ENCODE peak calls at places on chromosome 14, in seven cellular contexts. G is ovary, T is Peyer's patch, N is GM13976, C is BE2C, K is Calu3, L is progenitor cell of endocrine pancreas. F is an unnamed sample.

GRCh38 chr14:94481468-94482131 is 5.6 kb upstream of the SERPINA9 start:
- DNase-seq in L (no peak), K (no peak), N (no peak), G (no peak), T (no peak), C (no peak), F (no peak)

GRCh38 chr14:31270196-31270772 is 62.7 kb upstream of the HECTD1 start:
- DNase-seq in N (no peak), T (no peak), C (peak), K (peak), G (no peak), L (no peak), F (no peak)

GRCh38 chr14:75047506-75047905 is 3.8 kb downstream of the MLH3 start:
- DNase-seq in G (no peak), L (no peak), C (no peak), N (no peak), K (no peak), T (no peak), F (no peak)

GRCh38 chr14:89428556-89429196 is 11.6 kb upstream of the FOXN3 start:
- DNase-seq in N (no peak), G (peak), T (no peak), K (no peak), C (no peak), L (no peak), F (no peak)

GRCh38 chr14:34064349-34064748 is 113.5 kb upstream of the EGLN3 start:
- DNase-seq in C (no peak), N (no peak), G (peak), T (no peak), L (no peak), K (no peak), F (no peak)

GRCh38 chr14:87628129-87628528 is 364.9 kb downstream of the GALC start:
- DNase-seq in C (no peak), G (no peak), K (no peak), L (no peak), T (no peak), N (no peak), F (peak)

GRCh38 chr14:65961004-65961403 is 525.2 kb upstream of the CCDC196 start:
- DNase-seq in K (peak), T (no peak), G (no peak), C (peak), N (peak), L (peak), F (peak)

GRCh38 chr14:54193871-54194270 is 202.9 kb upstream of the CDKN3 start:
- DNase-seq in K (no peak), L (no peak), C (no peak), T (no peak), N (no peak), G (no peak), F (no peak)

GRCh38 chr14:75597149-75597548 is 18.7 kb downstream of the FLVCR2 start:
- DNase-seq in L (no peak), K (no peak), T (no peak), C (no peak), N (no peak), G (no peak), F (no peak)

GRCh38 chr14:38696925-38697324 is 406.1 kb downstream of the SEC23A start:
- DNase-seq in K (no peak), T (no peak), N (no peak), C (no peak), L (no peak), G (no peak), F (no peak)

GRCh38 chr14:38693423-38693822 is 409.6 kb downstream of the SEC23A start:
- DNase-seq in N (no peak), K (no peak), C (no peak), G (no peak), L (no peak), T (no peak), F (no peak)
- TF ChIP-seq CTCF in N (no peak), K (no peak), C (peak), G (no peak), L (peak), T (no peak), F (no peak)

DNA sequence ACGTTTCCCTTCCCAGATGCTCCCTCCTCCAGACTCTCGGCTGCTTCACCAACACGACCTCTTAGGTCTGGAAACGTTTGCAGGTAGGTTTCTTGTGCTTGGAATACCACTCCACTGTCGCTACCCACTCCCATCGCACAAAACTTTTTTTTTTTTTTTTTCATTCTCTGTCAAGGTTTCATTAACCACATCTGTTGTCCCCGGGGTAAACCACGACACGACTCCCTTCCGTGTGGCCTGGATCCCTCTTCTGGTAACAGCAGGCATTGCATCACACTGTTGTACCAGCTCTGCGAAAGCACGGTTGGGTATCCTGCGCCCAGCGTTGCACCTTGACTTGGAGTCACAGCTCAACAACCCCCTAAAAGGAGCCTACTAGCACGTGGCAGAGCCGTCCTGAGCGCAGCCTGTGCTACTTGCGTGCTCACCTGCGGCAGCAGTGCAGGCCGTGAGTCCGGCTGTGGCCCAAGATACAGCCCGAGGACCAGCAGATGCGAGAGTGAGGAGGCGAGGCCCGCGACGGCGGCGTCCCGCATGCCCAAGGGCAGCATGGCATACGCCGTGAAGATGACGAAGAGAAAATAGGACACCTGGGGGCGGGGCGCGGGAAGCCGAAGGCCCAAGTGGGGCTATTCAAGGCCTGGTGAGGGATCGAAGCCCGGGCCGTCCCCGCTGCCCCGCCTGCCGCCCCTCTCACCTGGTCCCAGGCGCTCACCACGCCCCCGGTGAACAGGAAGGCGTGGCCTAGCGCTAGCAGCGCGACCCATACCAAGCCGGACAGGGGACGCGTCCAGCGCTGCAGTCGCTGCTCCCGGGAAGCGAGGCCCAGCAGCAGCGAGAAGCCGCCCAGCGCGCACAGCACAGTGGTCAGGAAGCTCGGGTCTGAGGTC is 2.5 kb downstream of the ADCY4 start:
- DNase-seq in C (peak), N (peak), T (peak), G (peak), K (peak), L (peak), F (peak)
- TF ChIP-seq CTCF in C (peak), N (peak), T (peak), G (peak), K (peak), L (peak), F (peak)

DNA sequence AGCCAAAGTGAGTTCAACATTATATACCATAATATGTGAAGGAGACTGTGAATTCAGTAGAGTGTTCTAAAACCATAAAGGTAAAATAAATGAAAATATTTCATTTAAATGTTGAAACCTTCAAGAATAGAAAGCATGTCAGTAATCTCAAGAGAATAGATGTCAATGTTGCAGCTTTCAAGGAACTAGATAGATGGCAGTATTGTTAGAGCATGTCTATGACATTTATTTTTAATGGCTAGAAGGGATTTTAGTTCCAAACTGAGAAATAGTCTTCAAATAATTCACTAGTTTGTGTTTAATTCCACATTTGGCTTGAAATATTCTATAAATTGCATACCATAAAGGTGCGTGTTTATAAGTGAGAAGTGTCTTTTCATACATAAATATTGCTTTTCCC is 326.5 kb downstream of the FLRT2 start:
- DNase-seq in N (no peak), K (no peak), G (no peak), C (no peak), L (no peak), T (no peak), F (no peak)
- TF ChIP-seq CTCF in N (no peak), K (no peak), G (no peak), C (no peak), L (peak), T (no peak), F (no peak)

GRCh38 chr14:57712101-57712500 is 153.8 kb downstream of the SLC35F4 start:
- DNase-seq in K (no peak), L (no peak), N (no peak), T (no peak), C (no peak), G (no peak), F (no peak)
- TF ChIP-seq CTCF in K (no peak), L (no peak), N (no peak), T (no peak), C (no peak), G (no peak), F (no peak)

DNA sequence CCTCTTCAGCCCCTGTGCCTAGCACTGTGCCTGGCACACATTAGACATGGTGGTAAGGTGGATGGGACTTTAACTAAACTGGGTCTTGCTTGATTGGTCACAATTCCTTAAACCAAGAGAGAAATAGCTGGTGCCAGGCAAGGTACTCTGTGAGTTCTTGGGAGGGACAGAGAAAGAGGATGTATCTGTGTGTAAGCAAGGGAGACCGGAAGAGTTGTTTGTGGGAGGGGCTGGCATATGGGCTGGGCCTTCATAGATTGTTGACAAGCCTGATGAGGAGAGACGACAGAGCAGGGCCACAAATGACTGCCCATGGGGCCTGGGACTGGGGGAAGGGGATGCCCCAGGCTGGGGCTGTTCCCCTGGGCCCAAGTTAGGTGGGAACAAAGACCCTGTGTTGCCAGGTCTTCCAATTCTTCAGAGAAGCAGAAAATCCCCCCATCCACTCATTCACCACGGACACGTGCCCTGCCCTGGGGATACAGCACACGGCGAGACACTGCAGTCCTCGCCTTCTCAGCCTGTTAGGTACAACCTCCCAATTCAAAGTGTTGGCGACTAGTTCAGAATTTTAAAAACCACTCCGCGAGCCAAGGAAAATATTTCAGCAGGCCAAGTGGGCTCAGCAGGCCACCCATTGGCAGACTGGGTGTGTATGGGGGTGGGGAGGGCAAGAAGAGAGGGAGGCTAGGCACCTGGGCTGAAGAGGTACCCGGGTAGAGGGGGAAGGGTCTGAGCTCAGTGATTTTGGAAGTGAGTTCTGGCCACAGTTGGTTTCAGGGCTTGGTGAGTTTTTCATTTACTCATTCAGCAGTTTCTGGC is 11.4 kb upstream of the CYP46A1 start:
- DNase-seq in L (no peak), N (no peak), T (no peak), C (peak), K (no peak), G (no peak), F (no peak)
- TF ChIP-seq CTCF in L (no peak), N (no peak), T (no peak), C (no peak), K (no peak), G (no peak), F (no peak)

DNA sequence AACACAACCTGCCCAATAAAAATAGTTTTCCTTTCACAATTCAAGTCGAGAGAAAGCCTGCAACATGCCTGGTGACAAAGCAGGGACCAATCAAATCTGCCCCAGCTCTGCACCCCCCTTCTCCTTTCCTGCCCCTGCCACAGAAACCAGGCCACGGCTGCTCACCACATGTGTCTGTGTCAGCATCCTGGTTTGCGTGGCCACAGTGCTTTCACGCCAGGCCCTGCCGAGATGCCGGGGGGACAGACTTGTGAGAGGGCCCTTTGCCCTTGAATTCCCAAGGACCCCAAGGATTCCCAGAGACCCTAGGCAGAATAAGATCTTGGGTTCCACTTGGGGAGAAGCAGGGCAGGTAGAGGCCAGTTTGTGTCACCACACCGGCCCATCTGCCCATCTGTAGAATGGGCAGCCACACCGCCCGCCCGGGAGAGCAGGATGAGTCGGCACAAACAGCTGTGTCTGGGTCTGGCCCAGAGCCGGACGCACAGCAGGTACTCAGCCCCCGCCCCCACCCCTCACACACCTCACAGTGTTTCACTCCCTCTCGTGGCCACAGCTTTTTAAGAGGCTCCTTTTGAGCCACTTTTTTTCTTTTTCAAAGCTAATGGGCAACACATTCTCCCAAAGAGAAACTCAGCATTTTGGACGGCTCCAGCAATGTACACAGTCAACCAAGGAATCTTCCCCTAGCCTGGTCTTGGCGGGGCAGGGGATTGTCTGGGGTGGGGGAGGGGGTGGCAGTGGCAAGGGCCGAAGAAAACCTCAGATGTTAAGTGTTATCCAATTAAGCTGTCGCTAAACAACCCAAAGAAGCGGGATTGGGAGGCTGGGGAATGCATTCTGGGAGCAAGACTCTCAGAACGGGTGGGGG is 41.5 kb downstream of the BCL11B start:
- DNase-seq in L (no peak), T (peak), G (no peak), C (no peak), K (no peak), N (no peak), F (no peak)
- TF ChIP-seq CTCF in L (peak), T (no peak), G (no peak), C (no peak), K (no peak), N (no peak), F (no peak)

GRCh38 chr14:69288001-69288771 is 28.2 kb downstream of the GALNT16 start:
- DNase-seq in K (peak), C (peak), G (peak), N (no peak), T (no peak), L (no peak), F (peak)
- TF ChIP-seq CTCF in K (no peak), C (peak), G (no peak), N (no peak), T (peak), L (peak), F (peak)

GRCh38 chr14:99807413-99808132 is 14.4 kb downstream of the EML1 start:
- DNase-seq in L (no peak), G (no peak), T (no peak), C (peak), K (no peak), N (no peak), F (no peak)
- TF ChIP-seq CTCF in L (peak), G (no peak), T (no peak), C (peak), K (no peak), N (no peak), F (peak)